ENCODE peak calls at places on chromosomes 5 and 9, in seven cellular contexts. D is esophagus squamous epithelium, F is uterus, U is heart left ventricle, T is fibroblast of lung, I is sigmoid colon, Q is heart right ventricle. H is an unnamed sample. For H3K4me1, the result is how much of the 10 kb centered on the place peaks cover.

GRCh38 chr5:98031496-98031895 is 742.0 kb upstream of the RGMB start:
- DNase-seq in D (no peak), F (no peak), U (no peak), T (no peak), I (no peak), Q (no peak), H (no peak)

GRCh38 chr5:141611289-141611688 is 7.5 kb downstream of the DIAPH1 start:
- DNase-seq in D (no peak), F (no peak), U (no peak), T (no peak), I (no peak), Q (no peak), H (no peak)

GRCh38 chr9:99140685-99141314 is 35.9 kb downstream of the TGFBR1 start:
- DNase-seq in D (no peak), F (peak), U (peak), T (peak), I (peak), Q (peak), H (peak)

GRCh38 chr9:38432922-38433510 is 8.8 kb upstream of the IGFBPL1 start:
- DNase-seq in D (no peak), F (no peak), U (no peak), T (peak), I (no peak), Q (no peak), H (no peak)

GRCh38 chr5:124087752-124088151 is 575.8 kb downstream of the CSNK1G3 start:
- DNase-seq in D (no peak), F (no peak), U (no peak), T (no peak), I (no peak), Q (no peak), H (no peak)

GRCh38 chr9:109122726-109123621 is 3.2 kb upstream of the TMEM245 start:
- DNase-seq in D (no peak), F (no peak), U (no peak), T (no peak), I (no peak), Q (no peak), H (no peak)

GRCh38 chr5:88836195-88836838 is 46.7 kb downstream of the MEF2C start:
- DNase-seq in D (no peak), F (peak), U (peak), T (peak), I (no peak), Q (peak), H (no peak)

GRCh38 chr9:105333076-105333475 is 88.6 kb downstream of the SLC44A1 start:
- DNase-seq in D (no peak), F (no peak), U (no peak), T (no peak), I (no peak), Q (no peak), H (no peak)

GRCh38 chr5:73901455-73901854 is 275.5 kb downstream of the ARHGEF28 start:
- DNase-seq in D (no peak), F (no peak), U (no peak), T (no peak), I (no peak), Q (no peak), H (no peak)

GRCh38 chr5:176201811-176202210 is 36.4 kb upstream of the SIMC1 start:
- DNase-seq in D (no peak), F (no peak), U (no peak), T (no peak), I (no peak), Q (no peak), H (no peak)

GRCh38 chr5:36902353-36902752 is 25.8 kb downstream of the NIPBL start:
- DNase-seq in D (no peak), F (no peak), U (no peak), T (no peak), I (no peak), Q (no peak), H (no peak)

GRCh38 chr5:13250450-13251291 is 693.8 kb downstream of the DNAH5 start:
- DNase-seq in D (no peak), F (no peak), U (no peak), T (no peak), I (no peak), Q (no peak), H (no peak)
- TF ChIP-seq CTCF in D (peak), F (no peak), U (peak), T (peak), I (no peak), Q (peak), H (no peak)

GRCh38 chr9:95055851-95056551 is 261.5 kb downstream of the FANCC start:
- DNase-seq in D (no peak), F (no peak), U (no peak), T (peak), I (no peak), Q (peak), H (no peak)
- H3K27ac ChIP-seq in D (peak), F (peak), U (peak), T (peak), I (peak), Q (peak), H (peak)

GRCh38 chr5:54518146-54519082 is 855 bp downstream of the SNX18 start:
- DNase-seq in D (no peak), F (peak), U (peak), T (no peak), I (peak), Q (peak), H (peak)

GRCh38 chr5:54517512-54518145 is at the start of gene SNX18:
- DNase-seq in D (peak), F (peak), U (peak), T (peak), I (peak), Q (peak), H (peak)

GRCh38 chr5:54520438-54520846 is 2.9 kb downstream of the SNX18 start:
- DNase-seq in D (no peak), F (peak), U (peak), T (peak), I (no peak), Q (peak), H (no peak)

GRCh38 chr5:54520940-54521339 is 3.4 kb downstream of the SNX18 start:
- DNase-seq in D (no peak), F (no peak), U (no peak), T (peak), I (no peak), Q (no peak), H (no peak)

DNA sequence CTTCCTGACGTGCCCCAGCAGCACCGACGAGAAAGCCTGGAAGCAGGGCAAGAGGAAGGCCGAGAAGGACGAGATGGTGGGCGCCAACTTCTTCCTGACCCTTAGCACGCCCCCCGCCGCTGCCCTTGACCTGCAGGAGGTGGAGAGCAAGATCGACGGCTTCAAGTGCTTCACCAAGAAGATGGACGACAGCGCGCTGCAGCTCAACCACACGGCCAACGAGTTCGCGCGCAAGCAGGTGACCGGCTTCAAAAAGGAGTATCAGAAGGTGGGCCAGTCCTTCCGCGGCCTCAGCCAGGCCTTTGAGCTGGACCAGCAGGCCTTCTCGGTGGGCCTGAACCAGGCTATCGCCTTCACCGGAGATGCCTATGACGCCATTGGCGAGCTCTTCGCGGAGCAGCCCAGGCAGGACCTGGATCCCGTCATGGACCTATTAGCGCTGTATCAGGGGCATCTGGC is 1.6 kb downstream of the SNX18 start:
- DNase-seq in D (no peak), F (no peak), U (no peak), T (no peak), I (peak), Q (no peak), H (no peak)
- H3K4me1 ChIP-seq in D (under half), F (under half), U (under half), T (under half), I (half or more), Q (half or more), H (under half)

GRCh38 chr5:113487411-113487778 is 858 bp downstream of the MCC start:
- DNase-seq in D (no peak), F (no peak), U (no peak), T (peak), I (no peak), Q (no peak), H (no peak)
- TF ChIP-seq CTCF in D (no peak), F (no peak), U (no peak), T (no peak), I (no peak), Q (no peak), H (no peak)

GRCh38 chr9:75169623-75170022 is 81.3 kb downstream of the OSTF1 start:
- DNase-seq in D (no peak), F (no peak), U (no peak), T (no peak), I (no peak), Q (no peak), H (no peak)

GRCh38 chr9:75167281-75167680 is 79.0 kb downstream of the OSTF1 start:
- DNase-seq in D (no peak), F (no peak), U (no peak), T (no peak), I (no peak), Q (no peak), H (no peak)

GRCh38 chr9:75170898-75171360 is 82.6 kb downstream of the OSTF1 start:
- DNase-seq in D (no peak), F (no peak), U (no peak), T (no peak), I (no peak), Q (no peak), H (no peak)

GRCh38 chr9:75164573-75164972 is 76.3 kb downstream of the OSTF1 start:
- DNase-seq in D (no peak), F (no peak), U (no peak), T (no peak), I (no peak), Q (no peak), H (no peak)

GRCh38 chr9:75168270-75169185 is 80.2 kb downstream of the OSTF1 start:
- DNase-seq in D (no peak), F (no peak), U (no peak), T (peak), I (no peak), Q (no peak), H (no peak)
- H3K27ac ChIP-seq in D (no peak), F (no peak), U (no peak), T (no peak), I (no peak), Q (peak), H (no peak)

GRCh38 chr9:131693651-131694597 is 46.0 kb downstream of the RAPGEF1 start:
- DNase-seq in D (no peak), F (no peak), U (no peak), T (no peak), I (no peak), Q (no peak), H (no peak)
- H3K4me1 ChIP-seq in D (under half), F (under half), U (half or more), T (under half), I (half or more), Q (half or more), H (under half)

GRCh38 chr9:136363606-136364368 is at the start of gene DNLZ:
- DNase-seq in D (no peak), F (peak), U (peak), T (peak), I (peak), Q (peak), H (no peak)
- TF ChIP-seq CTCF in D (peak), F (peak), U (peak), T (peak), I (peak), Q (peak), H (peak)

GRCh38 chr5:43389679-43390329 is 22.4 kb downstream of the CCL28 start:
- DNase-seq in D (no peak), F (peak), U (peak), T (peak), I (no peak), Q (peak), H (peak)

DNA sequence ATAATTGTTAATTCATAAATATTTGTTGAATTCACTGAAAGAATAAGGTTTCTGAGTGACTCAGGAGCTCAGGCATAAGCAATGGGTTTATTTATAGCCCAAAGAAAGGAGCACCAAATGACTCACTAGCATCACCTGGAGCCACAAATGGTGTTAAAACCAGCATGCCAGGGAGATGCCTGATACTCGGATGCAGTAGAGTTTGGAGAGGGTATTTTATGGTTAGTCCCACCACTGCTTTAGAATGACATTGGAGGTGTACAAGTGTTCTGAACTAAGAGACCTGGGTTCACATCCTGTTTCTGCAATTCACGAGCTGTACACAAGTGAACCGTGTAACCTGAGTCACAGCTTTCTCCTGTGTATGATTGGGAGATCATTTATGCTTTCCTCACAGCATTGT is 25.2 kb downstream of the CCL28 start:
- DNase-seq in D (no peak), F (no peak), U (no peak), T (no peak), I (no peak), Q (no peak), H (no peak)
- H3K27ac ChIP-seq in D (no peak), F (no peak), U (no peak), T (no peak), I (no peak), Q (no peak), H (no peak)

DNA sequence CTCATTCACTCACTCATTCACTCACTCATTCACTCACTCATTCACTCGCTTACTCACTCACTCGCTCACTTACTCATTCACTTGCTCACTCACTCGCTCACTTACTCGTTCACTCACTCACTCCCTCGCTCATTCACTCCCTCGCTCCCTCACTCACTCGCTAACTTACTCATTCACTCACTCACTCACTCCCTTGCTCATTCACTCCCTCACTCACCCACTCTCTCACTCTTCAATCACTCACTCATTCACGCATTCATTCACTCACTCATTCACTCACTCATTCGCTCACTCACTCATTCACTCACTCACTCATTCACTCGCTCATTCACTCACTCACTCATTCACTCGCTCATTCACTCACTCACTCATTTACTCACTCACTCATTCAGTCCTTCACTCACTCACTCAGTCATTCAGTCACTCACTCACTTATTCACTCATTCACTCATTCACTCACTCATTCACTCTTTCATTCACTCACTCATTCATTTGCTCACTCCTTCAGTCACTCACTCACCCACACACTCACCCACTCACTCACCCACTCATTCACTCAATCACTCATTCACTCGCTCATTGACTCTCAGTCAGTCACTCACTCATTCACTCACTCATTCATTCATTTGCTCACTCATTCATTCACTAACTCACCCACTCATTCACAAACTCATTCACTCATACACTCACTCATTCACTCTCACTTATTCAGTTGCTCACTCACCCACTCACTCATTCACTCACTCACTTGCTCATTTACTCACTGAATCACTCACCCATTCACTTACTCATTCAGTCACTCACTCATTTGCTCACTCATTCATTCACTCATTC is 36.0 kb upstream of the NOTCH1 start:
- DNase-seq in D (no peak), F (no peak), U (no peak), T (no peak), I (no peak), Q (no peak), H (no peak)
- H3K4me1 ChIP-seq in D (under half), F (under half), U (under half), T (under half), I (under half), Q (under half), H (under half)